ENCODE peak calls at places on chromosomes 6 and 20, in four cellular contexts. L, Q, E and W are unnamed samples.

GRCh38 chr6:70312165-70312564 is 9.3 kb upstream of the COL9A1 start:
- DNase-seq in L (no peak), Q (peak; percentile 94), E (peak; percentile 80), W (peak; percentile 55)

GRCh38 chr6:31610891-31611425 is 4.1 kb upstream of the AIF1 start:
- DNase-seq in L (no peak), Q (no peak), E (peak; percentile 38), W (no peak)

GRCh38 chr20:34311118-34312023 is 8.2 kb upstream of the AHCY start:
- DNase-seq in L (peak; percentile 86), Q (no peak), E (peak; percentile 31), W (no peak)

GRCh38 chr20:3547906-3548305 is 77.1 kb downstream of the ATRN start:
- DNase-seq in L (no peak), Q (no peak), E (no peak), W (no peak)

GRCh38 chr6:130969807-130970491 is 93.1 kb downstream of the EPB41L2 start:
- DNase-seq in L (no peak), Q (peak; percentile 39), E (peak; percentile 62), W (peak; percentile 74)

GRCh38 chr6:64664480-64664879 is 1028.9 kb downstream of the PHF3 start:
- DNase-seq in L (no peak), Q (no peak), E (no peak), W (no peak)

GRCh38 chr6:14784596-14785360 is 461.1 kb upstream of the JARID2 start:
- DNase-seq in L (peak; percentile 27), Q (no peak), E (no peak), W (no peak)

GRCh38 chr20:10338781-10339180 is 95.2 kb downstream of the MKKS start:
- DNase-seq in L (no peak), Q (no peak), E (peak; percentile 60), W (no peak)

GRCh38 chr6:70413829-70414494 is 654 bp downstream of the FAM135A start:
- DNase-seq in L (no peak), Q (peak; percentile 25), E (no peak), W (no peak)

GRCh38 chr6:13012977-13013680 is 296.6 kb downstream of the PHACTR1 start:
- DNase-seq in L (peak; percentile 13), Q (no peak), E (no peak), W (peak; percentile 7)

GRCh38 chr6:139473239-139473701 is 98.8 kb upstream of the CITED2 start:
- DNase-seq in L (no peak), Q (peak; percentile 63), E (peak; percentile 20), W (no peak)

GRCh38 chr6:139475231-139475630 is 100.8 kb upstream of the CITED2 start:
- DNase-seq in L (no peak), Q (no peak), E (no peak), W (no peak)

GRCh38 chr6:139473731-139474130 is 99.3 kb upstream of the CITED2 start:
- DNase-seq in L (no peak), Q (peak; percentile 41), E (no peak), W (no peak)

GRCh38 chr6:139472341-139473038 is 98.0 kb upstream of the CITED2 start:
- DNase-seq in L (no peak), Q (peak; percentile 37), E (peak; percentile 61), W (peak; percentile 46)

GRCh38 chr6:139474145-139475108 is 100.0 kb upstream of the CITED2 start:
- DNase-seq in L (peak; percentile 33), Q (peak; percentile 26), E (peak; percentile 43), W (peak; percentile 56)
- H3K4me3 ChIP-seq in L (no peak overlapping the region), Q (no peak overlapping the region), E (no peak overlapping the region), W (no peak overlapping the region)

DNA sequence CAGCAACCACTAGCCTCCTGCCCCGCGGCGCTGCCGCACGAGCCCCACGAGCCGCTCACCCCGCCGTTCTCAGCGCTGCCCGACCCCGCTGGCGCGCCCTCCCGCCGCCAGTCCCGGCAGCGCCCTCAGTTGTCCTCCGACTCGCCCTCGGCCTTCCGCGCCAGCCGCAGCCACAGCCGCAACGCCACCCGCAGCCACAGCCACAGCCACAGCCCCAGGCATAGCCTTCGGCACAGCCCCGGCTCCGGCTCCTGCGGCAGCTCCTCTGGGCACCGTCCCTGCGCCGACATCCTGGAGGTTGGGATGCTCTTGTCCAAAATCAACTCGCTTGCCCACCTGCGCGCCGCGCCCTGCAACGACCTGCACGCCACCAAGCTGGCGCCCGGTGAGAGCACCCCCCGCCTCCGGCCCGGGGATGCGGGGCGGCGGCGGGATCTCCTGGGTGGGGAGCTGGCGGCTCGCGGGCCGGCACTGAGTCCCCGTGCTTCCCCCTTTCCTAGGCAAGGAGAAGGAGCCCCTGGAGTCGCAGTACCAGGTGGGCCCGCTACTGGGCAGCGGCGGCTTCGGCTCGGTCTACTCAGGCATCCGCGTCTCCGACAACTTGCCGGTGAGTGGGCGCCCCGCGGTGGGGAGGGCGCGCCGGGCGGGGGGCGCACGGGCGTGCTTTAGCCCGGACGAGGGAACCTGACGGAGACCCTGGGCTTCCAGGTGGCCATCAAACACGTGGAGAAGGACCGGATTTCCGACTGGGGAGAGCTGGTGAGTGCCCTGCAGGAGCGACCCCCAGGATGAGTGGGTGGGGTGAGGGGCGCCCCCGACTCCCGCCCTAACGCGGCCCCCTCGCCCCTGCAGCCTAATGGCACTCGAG is 555 bp downstream of the PIM1 start:
- DNase-seq in L (peak; percentile 80), Q (no peak), E (no peak), W (peak; percentile 59)
- TF ChIP-seq CTCF in L (peak; percentile 22), Q (peak; percentile 28), E (no peak), W (peak; percentile 4)

GRCh38 chr6:150204705-150205472 is 62.0 kb downstream of the PPP1R14C start:
- DNase-seq in L (no peak), Q (no peak), E (no peak), W (no peak)
- H3K4me3 ChIP-seq in L (no peak overlapping the region), Q (no peak overlapping the region), E (no peak overlapping the region), W (no peak overlapping the region)

GRCh38 chr20:32017711-32018251 is 7.5 kb downstream of the CCM2L start:
- DNase-seq in L (peak; percentile 93), Q (no peak), E (no peak), W (no peak)
- TF ChIP-seq CTCF in L (peak; percentile 44), Q (no peak), E (no peak), W (no peak)

DNA sequence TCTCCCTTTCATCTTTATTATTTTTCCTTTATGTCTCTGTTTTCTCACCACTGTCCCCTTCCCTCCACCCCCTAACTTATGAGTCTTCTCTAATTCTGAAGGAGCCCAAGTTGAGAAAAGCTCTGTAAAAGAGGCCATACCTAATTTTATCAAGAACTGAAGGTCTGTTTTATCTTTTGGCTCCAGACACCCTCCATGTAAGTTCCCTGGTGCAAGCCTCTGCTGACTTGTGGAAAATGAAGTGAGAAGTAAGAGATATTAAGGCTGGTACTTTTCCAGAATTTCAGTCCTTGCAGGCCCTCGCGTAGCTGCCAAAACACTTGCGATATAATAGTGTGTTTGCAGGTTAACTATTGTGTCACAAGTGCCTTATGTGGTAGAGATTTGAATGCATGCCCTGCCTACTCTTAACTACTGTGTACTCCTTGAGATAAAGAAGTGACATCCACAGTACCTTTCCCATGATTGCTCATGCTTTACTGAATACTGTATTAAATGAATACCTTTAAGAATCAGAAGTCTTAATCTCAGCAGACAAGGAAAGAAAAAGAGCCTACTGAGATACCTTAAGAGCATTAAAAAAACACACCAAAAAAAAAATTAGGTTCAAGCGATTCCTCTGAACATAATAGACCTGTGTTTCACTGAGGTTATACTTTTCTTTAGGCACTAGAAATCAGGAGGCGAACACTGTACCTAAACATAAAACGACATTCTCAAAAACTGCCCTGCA is 143.6 kb upstream of the ZNF184 start:
- DNase-seq in L (no peak), Q (no peak), E (no peak), W (no peak)
- H3K4me3 ChIP-seq in L (peak overlapping the region; percentile 34), Q (peak overlapping the region; percentile 61), E (peak overlapping the region; percentile 68), W (peak overlapping the region; percentile 62)

DNA sequence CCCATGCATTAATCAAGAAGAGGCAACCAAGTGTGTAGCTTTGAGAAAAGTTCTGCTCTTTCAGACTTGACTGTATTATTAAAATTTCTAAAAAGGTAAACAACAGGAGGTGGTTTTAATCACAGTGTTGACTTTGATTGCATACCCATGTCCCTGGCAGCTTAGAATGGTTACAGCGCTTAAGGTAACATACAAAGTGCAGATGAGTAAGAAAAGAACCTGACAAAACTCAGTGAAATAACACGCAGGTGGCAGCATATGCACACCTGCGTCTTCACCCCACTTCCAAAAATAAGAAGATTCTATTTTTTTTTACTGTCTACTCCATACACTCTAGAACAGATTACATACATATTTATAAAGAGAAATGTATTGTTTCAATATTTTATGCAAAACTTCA is 233.5 kb downstream of the GMPR start:
- DNase-seq in L (no peak), Q (no peak), E (no peak), W (no peak)
- TF ChIP-seq CTCF in L (no peak), Q (no peak), E (no peak), W (no peak)

DNA sequence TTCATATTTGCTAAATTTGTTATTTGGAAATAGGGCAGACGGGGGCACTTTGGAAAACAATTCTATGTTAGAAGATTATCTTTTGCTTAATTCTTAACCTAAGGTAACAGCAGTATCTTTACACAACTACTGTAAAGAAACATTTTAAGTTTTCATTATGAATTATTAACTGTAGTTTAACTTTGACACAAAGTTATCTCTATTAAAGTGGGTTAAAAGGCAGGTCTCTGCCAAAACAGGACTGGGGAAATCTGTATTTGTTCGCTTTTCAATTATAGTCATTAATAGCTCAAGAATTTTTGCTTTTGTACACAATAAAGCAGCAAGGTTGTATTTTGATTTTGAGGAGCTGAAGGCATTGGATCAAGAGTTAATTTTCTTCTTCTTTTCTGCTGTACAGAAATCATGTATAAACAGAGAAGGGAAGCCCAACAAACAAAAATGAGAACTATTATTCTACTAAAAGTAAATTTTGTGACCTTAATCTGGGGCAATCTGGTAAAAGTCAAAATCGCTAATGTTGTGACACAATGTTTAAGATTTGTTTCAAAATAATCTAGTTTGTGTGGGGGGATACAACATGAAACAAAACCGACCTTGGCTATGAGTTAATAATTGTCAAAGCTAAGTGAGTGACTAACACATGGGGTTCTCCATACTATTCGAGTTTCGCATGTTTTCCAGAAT is 2.9 kb downstream of the STAU1 start:
- DNase-seq in L (no peak), Q (no peak), E (no peak), W (no peak)
- H3K4me3 ChIP-seq in L (no peak overlapping the region), Q (no peak overlapping the region), E (no peak overlapping the region), W (no peak overlapping the region)

GRCh38 chr20:1973921-1974440 is 19.9 kb downstream of the PDYN start:
- DNase-seq in L (no peak), Q (no peak), E (no peak), W (no peak)
- TF ChIP-seq CTCF in L (no peak), Q (no peak), E (no peak), W (no peak)